ENCODE peak calls at places on chromosomes 4 and X, in eight cellular contexts. One of them, this sample, is unnamed.

GRCh38 chr4:123233409-123233808 is 163.2 kb upstream of the SPRY1 start:
- DNase-seq in GM04504: no peak
- DNase-seq in brain microvascular endothelial cell: no peak
- DNase-seq in NCI-H1092: no peak
- DNase-seq in KG1: no peak
- DNase-seq in posterior cingulate gyrus: no peak
- DNase-seq in heart left ventricle: no peak
- DNase-seq in activated CD8-positive, alpha-beta memory T cell treated with anti-CD3 and anti-CD28 coated beads for 1 hour: no peak
- DNase-seq in this sample: no peak

GRCh38 chr4:81049310-81049709 is 18.8 kb downstream of the BMP3 start:
- DNase-seq in GM04504: no peak
- DNase-seq in brain microvascular endothelial cell: no peak
- DNase-seq in NCI-H1092: no peak
- DNase-seq in KG1: no peak
- DNase-seq in posterior cingulate gyrus: no peak
- DNase-seq in heart left ventricle: no peak
- DNase-seq in activated CD8-positive, alpha-beta memory T cell treated with anti-CD3 and anti-CD28 coated beads for 1 hour: no peak
- DNase-seq in this sample: no peak

GRCh38 chr4:115515379-115516171 is 402.2 kb upstream of the NDST4 start:
- DNase-seq in GM04504: no peak
- DNase-seq in brain microvascular endothelial cell: no peak
- DNase-seq in NCI-H1092: no peak
- DNase-seq in KG1: no peak
- DNase-seq in posterior cingulate gyrus: no peak
- DNase-seq in heart left ventricle: no peak
- DNase-seq in activated CD8-positive, alpha-beta memory T cell treated with anti-CD3 and anti-CD28 coated beads for 1 hour: no peak
- DNase-seq in this sample: no peak

GRCh38 chrX:15151267-15152196 is 118.4 kb downstream of the ASB9 start:
- DNase-seq in GM04504: no peak
- DNase-seq in brain microvascular endothelial cell: no peak
- DNase-seq in NCI-H1092: no peak
- DNase-seq in KG1: no peak
- DNase-seq in posterior cingulate gyrus: no peak
- DNase-seq in heart left ventricle: no peak
- DNase-seq in activated CD8-positive, alpha-beta memory T cell treated with anti-CD3 and anti-CD28 coated beads for 1 hour: no peak
- DNase-seq in this sample: no peak

GRCh38 chr4:181528570-181529184 is 714.5 kb upstream of the TENM3 start:
- DNase-seq in GM04504: peak
- DNase-seq in brain microvascular endothelial cell: peak
- DNase-seq in NCI-H1092: peak
- DNase-seq in KG1: no peak
- DNase-seq in posterior cingulate gyrus: peak
- DNase-seq in heart left ventricle: peak
- DNase-seq in activated CD8-positive, alpha-beta memory T cell treated with anti-CD3 and anti-CD28 coated beads for 1 hour: no peak
- DNase-seq in this sample: peak

GRCh38 chr4:6056976-6057766 is 38.9 kb upstream of the C4orf50 start:
- DNase-seq in GM04504: no peak
- DNase-seq in brain microvascular endothelial cell: no peak
- DNase-seq in NCI-H1092: no peak
- DNase-seq in KG1: no peak
- DNase-seq in posterior cingulate gyrus: no peak
- DNase-seq in heart left ventricle: no peak
- DNase-seq in activated CD8-positive, alpha-beta memory T cell treated with anti-CD3 and anti-CD28 coated beads for 1 hour: no peak
- DNase-seq in this sample: no peak

GRCh38 chr4:113559947-113560346 is 201.6 kb downstream of the CAMK2D start:
- DNase-seq in GM04504: no peak
- DNase-seq in brain microvascular endothelial cell: no peak
- DNase-seq in NCI-H1092: no peak
- DNase-seq in KG1: no peak
- DNase-seq in posterior cingulate gyrus: no peak
- DNase-seq in heart left ventricle: no peak
- DNase-seq in activated CD8-positive, alpha-beta memory T cell treated with anti-CD3 and anti-CD28 coated beads for 1 hour: no peak
- DNase-seq in this sample: no peak

GRCh38 chrX:131778269-131779218 is 234.7 kb downstream of the OR13H1 start:
- DNase-seq in GM04504: no peak
- DNase-seq in brain microvascular endothelial cell: peak
- DNase-seq in NCI-H1092: no peak
- DNase-seq in KG1: no peak
- DNase-seq in posterior cingulate gyrus: no peak
- DNase-seq in heart left ventricle: no peak
- DNase-seq in activated CD8-positive, alpha-beta memory T cell treated with anti-CD3 and anti-CD28 coated beads for 1 hour: no peak
- DNase-seq in this sample: no peak